ENCODE peak calls at places on chromosomes 1 and 21, in seven cellular contexts. One of them, this sample, is unnamed.

GRCh38 chr21:27406297-27407009 is 439.6 kb upstream of the ADAMTS5 start:
- DNase-seq in neural progenitor cell: no peak
- DNase-seq in WTC11: no peak
- DNase-seq in NCI-H1694: no peak
- DNase-seq in HTR-8/SVneo: no peak
- DNase-seq in GM12865: no peak
- DNase-seq in progenitor cell of endocrine pancreas: no peak
- DNase-seq in this sample: no peak

GRCh38 chr1:29539971-29540370 is 303.6 kb downstream of the PTPRU start:
- DNase-seq in neural progenitor cell: no peak
- DNase-seq in WTC11: no peak
- DNase-seq in NCI-H1694: no peak
- DNase-seq in HTR-8/SVneo: no peak
- DNase-seq in GM12865: no peak
- DNase-seq in progenitor cell of endocrine pancreas: no peak
- DNase-seq in this sample: no peak

GRCh38 chr21:26068776-26069175 is 101.8 kb downstream of the APP start:
- DNase-seq in neural progenitor cell: no peak
- DNase-seq in WTC11: no peak
- DNase-seq in NCI-H1694: no peak
- DNase-seq in HTR-8/SVneo: no peak
- DNase-seq in GM12865: no peak
- DNase-seq in progenitor cell of endocrine pancreas: no peak
- DNase-seq in this sample: no peak

GRCh38 chr1:3868464-3869006 is 11.3 kb downstream of the DFFB start:
- DNase-seq in neural progenitor cell: no peak
- DNase-seq in WTC11: no peak
- DNase-seq in NCI-H1694: no peak
- DNase-seq in HTR-8/SVneo: no peak
- DNase-seq in GM12865: no peak
- DNase-seq in progenitor cell of endocrine pancreas: no peak
- DNase-seq in this sample: no peak

GRCh38 chr1:212077028-212077427 is 41.5 kb downstream of the DTL start:
- DNase-seq in neural progenitor cell: no peak
- DNase-seq in WTC11: no peak
- DNase-seq in NCI-H1694: no peak
- DNase-seq in HTR-8/SVneo: no peak
- DNase-seq in GM12865: no peak
- DNase-seq in progenitor cell of endocrine pancreas: no peak
- DNase-seq in this sample: no peak

GRCh38 chr1:145983959-145984830 is 12.2 kb downstream of the TXNIP start:
- DNase-seq in neural progenitor cell: no peak
- DNase-seq in WTC11: no peak
- DNase-seq in NCI-H1694: no peak
- DNase-seq in HTR-8/SVneo: no peak
- DNase-seq in GM12865: no peak
- DNase-seq in progenitor cell of endocrine pancreas: no peak
- DNase-seq in this sample: no peak

GRCh38 chr1:32106663-32107273 is 1.1 kb upstream of the KPNA6 start:
- DNase-seq in neural progenitor cell: no peak
- DNase-seq in WTC11: no peak
- DNase-seq in NCI-H1694: no peak
- DNase-seq in HTR-8/SVneo: no peak
- DNase-seq in GM12865: no peak
- DNase-seq in progenitor cell of endocrine pancreas: no peak
- DNase-seq in this sample: no peak

GRCh38 chr1:47229884-47230691 is 1.9 kb downstream of the TAL1 start:
- DNase-seq in neural progenitor cell: peak
- DNase-seq in WTC11: no peak
- DNase-seq in NCI-H1694: no peak
- DNase-seq in HTR-8/SVneo: no peak
- DNase-seq in GM12865: no peak
- DNase-seq in progenitor cell of endocrine pancreas: no peak
- DNase-seq in this sample: no peak

GRCh38 chr1:34144743-34145142 is 20.3 kb downstream of the CSMD2 start:
- DNase-seq in neural progenitor cell: no peak
- DNase-seq in WTC11: no peak
- DNase-seq in NCI-H1694: no peak
- DNase-seq in HTR-8/SVneo: no peak
- DNase-seq in GM12865: no peak
- DNase-seq in progenitor cell of endocrine pancreas: no peak
- DNase-seq in this sample: no peak

GRCh38 chr1:59076612-59077011 is 220.3 kb upstream of the FGGY start:
- DNase-seq in neural progenitor cell: no peak
- DNase-seq in WTC11: no peak
- DNase-seq in NCI-H1694: no peak
- DNase-seq in HTR-8/SVneo: peak
- DNase-seq in GM12865: no peak
- DNase-seq in progenitor cell of endocrine pancreas: no peak
- DNase-seq in this sample: no peak

GRCh38 chr1:231776006-231776707 is 149.6 kb downstream of the DISC1 start:
- DNase-seq in neural progenitor cell: no peak
- DNase-seq in WTC11: no peak
- DNase-seq in NCI-H1694: no peak
- DNase-seq in HTR-8/SVneo: no peak
- DNase-seq in GM12865: no peak
- DNase-seq in progenitor cell of endocrine pancreas: no peak
- DNase-seq in this sample: no peak

GRCh38 chr1:28056129-28056925 is 32.1 kb downstream of the EYA3 start:
- DNase-seq in neural progenitor cell: no peak
- DNase-seq in WTC11: no peak
- DNase-seq in NCI-H1694: no peak
- DNase-seq in HTR-8/SVneo: no peak
- DNase-seq in GM12865: peak
- DNase-seq in progenitor cell of endocrine pancreas: no peak
- DNase-seq in this sample: no peak

This sample was measured in NCI-H1048.